ENCODE peak calls at places on chromosomes 6 and 20, in seven cellular contexts. One of them, this sample, is unnamed. For H3K4me1, the result is how much of the 10 kb centered on the place peaks cover.

GRCh38 chr20:34017610-34018009 is 23.9 kb downstream of the RALY start:
- DNase-seq in ovary: no peak
- DNase-seq in upper lobe of right lung: no peak
- DNase-seq in pancreas: no peak
- DNase-seq in testis: no peak
- DNase-seq in CD8-positive, alpha-beta T cell: no peak
- DNase-seq in cardiac muscle cell: no peak
- DNase-seq in this sample: no peak

GRCh38 chr6:138001750-138002349 is 105.4 kb downstream of the PERP start:
- DNase-seq in upper lobe of right lung: no peak
- DNase-seq in pancreas: peak
- DNase-seq in ovary: no peak
- DNase-seq in cardiac muscle cell: peak
- DNase-seq in CD8-positive, alpha-beta T cell: peak
- DNase-seq in testis: peak
- DNase-seq in this sample: peak

GRCh38 chr6:4723383-4723782 is 52.8 kb upstream of the CDYL start:
- DNase-seq in ovary: no peak
- DNase-seq in CD8-positive, alpha-beta T cell: no peak
- DNase-seq in cardiac muscle cell: no peak
- DNase-seq in upper lobe of right lung: no peak
- DNase-seq in testis: no peak
- DNase-seq in pancreas: no peak
- DNase-seq in this sample: no peak

GRCh38 chr6:5453531-5453930 is 192.2 kb downstream of the FARS2 start:
- DNase-seq in pancreas: no peak
- DNase-seq in upper lobe of right lung: no peak
- DNase-seq in cardiac muscle cell: no peak
- DNase-seq in testis: no peak
- DNase-seq in CD8-positive, alpha-beta T cell: no peak
- DNase-seq in ovary: no peak
- DNase-seq in this sample: no peak

GRCh38 chr20:10074513-10074912 is 39.7 kb downstream of the ANKEF1 start:
- DNase-seq in cardiac muscle cell: no peak
- DNase-seq in upper lobe of right lung: no peak
- DNase-seq in CD8-positive, alpha-beta T cell: no peak
- DNase-seq in ovary: no peak
- DNase-seq in pancreas: peak
- DNase-seq in testis: no peak
- DNase-seq in this sample: no peak

GRCh38 chr6:134698228-134698627 is 251.7 kb downstream of the ALDH8A1 start:
- DNase-seq in CD8-positive, alpha-beta T cell: no peak
- DNase-seq in testis: no peak
- DNase-seq in ovary: no peak
- DNase-seq in pancreas: no peak
- DNase-seq in upper lobe of right lung: no peak
- DNase-seq in cardiac muscle cell: no peak
- DNase-seq in this sample: no peak

GRCh38 chr20:35006009-35006408 is 50.3 kb downstream of the MYH7B start:
- DNase-seq in ovary: peak
- DNase-seq in CD8-positive, alpha-beta T cell: no peak
- DNase-seq in pancreas: peak
- DNase-seq in cardiac muscle cell: no peak
- DNase-seq in upper lobe of right lung: peak
- DNase-seq in testis: peak
- DNase-seq in this sample: no peak

GRCh38 chr6:150251566-150252186 is 108.8 kb downstream of the PPP1R14C start:
- DNase-seq in upper lobe of right lung: no peak
- DNase-seq in cardiac muscle cell: no peak
- DNase-seq in ovary: no peak
- DNase-seq in CD8-positive, alpha-beta T cell: no peak
- DNase-seq in pancreas: no peak
- DNase-seq in testis: no peak
- DNase-seq in this sample: no peak

GRCh38 chr6:52603000-52603795 is 26.3 kb upstream of the TRAM2 start:
- DNase-seq in ovary: no peak
- DNase-seq in upper lobe of right lung: no peak
- DNase-seq in CD8-positive, alpha-beta T cell: no peak
- DNase-seq in testis: no peak
- DNase-seq in cardiac muscle cell: no peak
- DNase-seq in pancreas: no peak
- DNase-seq in this sample: no peak

GRCh38 chr6:108168980-108169800 is 3.4 kb downstream of the NR2E1 start:
- DNase-seq in testis: no peak
- DNase-seq in ovary: no peak
- DNase-seq in cardiac muscle cell: no peak
- DNase-seq in CD8-positive, alpha-beta T cell: no peak
- DNase-seq in upper lobe of right lung: no peak
- DNase-seq in pancreas: no peak
- DNase-seq in this sample: no peak

GRCh38 chr6:71822626-71823025 is 63.7 kb upstream of the RIMS1 start:
- DNase-seq in ovary: no peak
- DNase-seq in pancreas: no peak
- DNase-seq in upper lobe of right lung: no peak
- DNase-seq in CD8-positive, alpha-beta T cell: no peak
- DNase-seq in testis: no peak
- DNase-seq in cardiac muscle cell: no peak
- DNase-seq in this sample: no peak

GRCh38 chr20:45892828-45893500 is 1.8 kb downstream of the CTSA start:
- DNase-seq in upper lobe of right lung: no peak
- DNase-seq in pancreas: no peak
- DNase-seq in CD8-positive, alpha-beta T cell: peak
- DNase-seq in ovary: peak
- DNase-seq in cardiac muscle cell: no peak
- DNase-seq in testis: no peak
- DNase-seq in this sample: no peak

GRCh38 chr20:62845416-62845815 is 16.2 kb downstream of the TCFL5 start:
- DNase-seq in cardiac muscle cell: no peak
- DNase-seq in upper lobe of right lung: no peak
- DNase-seq in pancreas: no peak
- DNase-seq in CD8-positive, alpha-beta T cell: no peak
- DNase-seq in ovary: no peak
- DNase-seq in testis: no peak
- DNase-seq in this sample: no peak

GRCh38 chr6:31723245-31723979 is at the start of gene MPIG6B:
- DNase-seq in upper lobe of right lung: no peak
- DNase-seq in CD8-positive, alpha-beta T cell: no peak
- DNase-seq in pancreas: no peak
- DNase-seq in ovary: no peak
- DNase-seq in cardiac muscle cell: no peak
- DNase-seq in testis: no peak
- DNase-seq in this sample: no peak

GRCh38 chr20:36483919-36484808 is 57.2 kb upstream of the MYL9 start:
- DNase-seq in pancreas: no peak
- DNase-seq in testis: no peak
- DNase-seq in upper lobe of right lung: no peak
- DNase-seq in cardiac muscle cell: no peak
- DNase-seq in CD8-positive, alpha-beta T cell: no peak
- DNase-seq in ovary: no peak
- DNase-seq in this sample: no peak

GRCh38 chr20:59561614-59562277 is 42.6 kb upstream of the PHACTR3 start:
- DNase-seq in CD8-positive, alpha-beta T cell: no peak
- DNase-seq in testis: no peak
- DNase-seq in cardiac muscle cell: no peak
- DNase-seq in ovary: no peak
- DNase-seq in upper lobe of right lung: no peak
- DNase-seq in pancreas: no peak
- DNase-seq in this sample: no peak

GRCh38 chr6:31609519-31610406 is 5.3 kb upstream of the AIF1 start:
- DNase-seq in pancreas: no peak
- DNase-seq in testis: no peak
- DNase-seq in cardiac muscle cell: no peak
- DNase-seq in CD8-positive, alpha-beta T cell: no peak
- DNase-seq in upper lobe of right lung: no peak
- DNase-seq in ovary: no peak
- DNase-seq in this sample: no peak

GRCh38 chr6:170212051-170212756 is 78.7 kb downstream of the DLL1 start:
- DNase-seq in CD8-positive, alpha-beta T cell: peak
- DNase-seq in cardiac muscle cell: no peak
- DNase-seq in pancreas: peak
- DNase-seq in testis: peak
- DNase-seq in upper lobe of right lung: peak
- DNase-seq in ovary: no peak
- DNase-seq in this sample: peak

GRCh38 chr6:90168693-90169131 is 127.9 kb downstream of the BACH2 start:
- DNase-seq in cardiac muscle cell: no peak
- DNase-seq in testis: no peak
- DNase-seq in upper lobe of right lung: no peak
- DNase-seq in pancreas: no peak
- DNase-seq in ovary: no peak
- DNase-seq in CD8-positive, alpha-beta T cell: no peak
- DNase-seq in this sample: no peak

GRCh38 chr6:33723576-33724085 is 12.1 kb upstream of the UQCC2 start:
- DNase-seq in cardiac muscle cell: peak
- DNase-seq in ovary: no peak
- DNase-seq in upper lobe of right lung: peak
- DNase-seq in testis: no peak
- DNase-seq in pancreas: no peak
- DNase-seq in CD8-positive, alpha-beta T cell: no peak
- DNase-seq in this sample: no peak

GRCh38 chr20:47464380-47465101 is 37.1 kb upstream of the NCOA3 start:
- DNase-seq in testis: peak
- DNase-seq in cardiac muscle cell: no peak
- DNase-seq in pancreas: peak
- DNase-seq in ovary: no peak
- DNase-seq in upper lobe of right lung: no peak
- DNase-seq in CD8-positive, alpha-beta T cell: no peak
- DNase-seq in this sample: peak

GRCh38 chr20:57287901-57288300 is 21.5 kb upstream of the BMP7 start:
- DNase-seq in upper lobe of right lung: no peak
- DNase-seq in CD8-positive, alpha-beta T cell: no peak
- DNase-seq in testis: no peak
- DNase-seq in pancreas: no peak
- DNase-seq in cardiac muscle cell: no peak
- DNase-seq in ovary: no peak
- DNase-seq in this sample: no peak

GRCh38 chr20:57290178-57290484 is 23.7 kb upstream of the BMP7 start:
- DNase-seq in testis: no peak
- DNase-seq in upper lobe of right lung: no peak
- DNase-seq in CD8-positive, alpha-beta T cell: no peak
- DNase-seq in ovary: no peak
- DNase-seq in cardiac muscle cell: no peak
- DNase-seq in pancreas: no peak
- DNase-seq in this sample: no peak

GRCh38 chr20:57289401-57290177 is 23.1 kb upstream of the BMP7 start:
- DNase-seq in ovary: no peak
- DNase-seq in cardiac muscle cell: no peak
- DNase-seq in upper lobe of right lung: no peak
- DNase-seq in testis: no peak
- DNase-seq in pancreas: no peak
- DNase-seq in CD8-positive, alpha-beta T cell: no peak
- DNase-seq in this sample: no peak

GRCh38 chr20:57288676-57289075 is 22.2 kb upstream of the BMP7 start:
- DNase-seq in pancreas: no peak
- DNase-seq in CD8-positive, alpha-beta T cell: no peak
- DNase-seq in testis: peak
- DNase-seq in ovary: no peak
- DNase-seq in cardiac muscle cell: no peak
- DNase-seq in upper lobe of right lung: no peak
- DNase-seq in this sample: no peak

GRCh38 chr20:57287007-57287810 is 20.8 kb upstream of the BMP7 start:
- DNase-seq in ovary: no peak
- DNase-seq in testis: no peak
- DNase-seq in upper lobe of right lung: no peak
- DNase-seq in cardiac muscle cell: peak
- DNase-seq in pancreas: no peak
- DNase-seq in CD8-positive, alpha-beta T cell: no peak
- DNase-seq in this sample: no peak
- H3K4me3 ChIP-seq in ovary: no peak
- H3K4me3 ChIP-seq in testis: no peak
- H3K4me3 ChIP-seq in upper lobe of right lung: no peak
- H3K4me3 ChIP-seq in cardiac muscle cell: no peak
- H3K4me3 ChIP-seq in pancreas: no peak
- H3K4me3 ChIP-seq in CD8-positive, alpha-beta T cell: no peak
- H3K4me3 ChIP-seq in this sample: no peak

GRCh38 chr6:157845493-157846259 is 22.6 kb downstream of the SNX9 start:
- DNase-seq in CD8-positive, alpha-beta T cell: no peak
- DNase-seq in testis: no peak
- DNase-seq in pancreas: no peak
- DNase-seq in cardiac muscle cell: no peak
- DNase-seq in upper lobe of right lung: no peak
- DNase-seq in ovary: no peak
- DNase-seq in this sample: no peak
- H3K4me1 ChIP-seq in CD8-positive, alpha-beta T cell: under half
- H3K4me1 ChIP-seq in testis: under half
- H3K4me1 ChIP-seq in pancreas: under half
- H3K4me1 ChIP-seq in cardiac muscle cell: under half
- H3K4me1 ChIP-seq in upper lobe of right lung: under half
- H3K4me1 ChIP-seq in ovary: under half
- H3K4me1 ChIP-seq in this sample: half or more

GRCh38 chr6:121615493-121615892 is 180.0 kb downstream of the GJA1 start:
- DNase-seq in cardiac muscle cell: no peak
- DNase-seq in pancreas: no peak
- DNase-seq in upper lobe of right lung: no peak
- DNase-seq in ovary: no peak
- DNase-seq in CD8-positive, alpha-beta T cell: no peak
- DNase-seq in testis: no peak
- DNase-seq in this sample: no peak
- TF ChIP-seq CTCF in cardiac muscle cell: no peak
- TF ChIP-seq CTCF in pancreas: no peak
- TF ChIP-seq CTCF in upper lobe of right lung: no peak
- TF ChIP-seq CTCF in ovary: no peak
- TF ChIP-seq CTCF in CD8-positive, alpha-beta T cell: no peak
- TF ChIP-seq CTCF in testis: no peak
- TF ChIP-seq CTCF in this sample: no peak

GRCh38 chr20:57627339-57627738 is 7.1 kb upstream of the ZBP1 start:
- DNase-seq in upper lobe of right lung: no peak
- DNase-seq in ovary: no peak
- DNase-seq in CD8-positive, alpha-beta T cell: no peak
- DNase-seq in pancreas: no peak
- DNase-seq in testis: no peak
- DNase-seq in cardiac muscle cell: no peak
- DNase-seq in this sample: peak
- H3K4me3 ChIP-seq in upper lobe of right lung: no peak
- H3K4me3 ChIP-seq in ovary: no peak
- H3K4me3 ChIP-seq in CD8-positive, alpha-beta T cell: peak
- H3K4me3 ChIP-seq in pancreas: no peak
- H3K4me3 ChIP-seq in testis: no peak
- H3K4me3 ChIP-seq in cardiac muscle cell: no peak
- H3K4me3 ChIP-seq in this sample: no peak

GRCh38 chr6:44040786-44041185 is 86.5 kb downstream of the MRPL14 start:
- DNase-seq in upper lobe of right lung: peak
- DNase-seq in testis: no peak
- DNase-seq in pancreas: no peak
- DNase-seq in CD8-positive, alpha-beta T cell: no peak
- DNase-seq in cardiac muscle cell: no peak
- DNase-seq in ovary: no peak
- DNase-seq in this sample: no peak
- H3K4me1 ChIP-seq in upper lobe of right lung: under half
- H3K4me1 ChIP-seq in testis: under half
- H3K4me1 ChIP-seq in pancreas: under half
- H3K4me1 ChIP-seq in CD8-positive, alpha-beta T cell: under half
- H3K4me1 ChIP-seq in cardiac muscle cell: under half
- H3K4me1 ChIP-seq in ovary: under half
- H3K4me1 ChIP-seq in this sample: under half

GRCh38 chr20:5164645-5165399 is 38.0 kb downstream of the CDS2 start:
- DNase-seq in testis: no peak
- DNase-seq in CD8-positive, alpha-beta T cell: no peak
- DNase-seq in pancreas: no peak
- DNase-seq in upper lobe of right lung: no peak
- DNase-seq in cardiac muscle cell: no peak
- DNase-seq in ovary: no peak
- DNase-seq in this sample: no peak
- TF ChIP-seq CTCF in testis: no peak
- TF ChIP-seq CTCF in CD8-positive, alpha-beta T cell: no peak
- TF ChIP-seq CTCF in pancreas: no peak
- TF ChIP-seq CTCF in upper lobe of right lung: no peak
- TF ChIP-seq CTCF in cardiac muscle cell: no peak
- TF ChIP-seq CTCF in ovary: no peak
- TF ChIP-seq CTCF in this sample: no peak